ENCODE peak calls at places on chromosomes 7 and 10, in five cellular contexts. One of them, this sample, is unnamed.

GRCh38 chr7:106010866-106011265 is 47.8 kb downstream of the CDHR3 start:
- DNase-seq in choroid plexus epithelial cell: peak
- DNase-seq in SK-N-SH: no peak
- DNase-seq in AG09309: no peak
- DNase-seq in mammary epithelial cell: no peak
- DNase-seq in this sample: peak

GRCh38 chr10:3825244-3825643 is 40.2 kb upstream of the KLF6 start:
- DNase-seq in choroid plexus epithelial cell: peak
- DNase-seq in SK-N-SH: no peak
- DNase-seq in AG09309: no peak
- DNase-seq in mammary epithelial cell: peak
- DNase-seq in this sample: peak

GRCh38 chr7:4951903-4952636 is 6.9 kb downstream of the MMD2 start:
- DNase-seq in choroid plexus epithelial cell: peak
- DNase-seq in SK-N-SH: no peak
- DNase-seq in AG09309: no peak
- DNase-seq in mammary epithelial cell: peak
- DNase-seq in this sample: peak

GRCh38 chr7:133858311-133858710 is 268.8 kb upstream of the LRGUK start:
- DNase-seq in choroid plexus epithelial cell: no peak
- DNase-seq in SK-N-SH: no peak
- DNase-seq in AG09309: no peak
- DNase-seq in mammary epithelial cell: peak
- DNase-seq in this sample: no peak

GRCh38 chr7:29807179-29807841 is 1.0 kb downstream of the WIPF3 start:
- DNase-seq in choroid plexus epithelial cell: no peak
- DNase-seq in SK-N-SH: peak
- DNase-seq in AG09309: no peak
- DNase-seq in mammary epithelial cell: no peak
- DNase-seq in this sample: no peak

GRCh38 chr10:56035489-56035888 is 325.6 kb downstream of the ZWINT start:
- DNase-seq in choroid plexus epithelial cell: no peak
- DNase-seq in SK-N-SH: no peak
- DNase-seq in AG09309: no peak
- DNase-seq in mammary epithelial cell: peak
- DNase-seq in this sample: no peak

GRCh38 chr7:141053626-141054025 is 20.2 kb upstream of the TMEM178B start:
- DNase-seq in choroid plexus epithelial cell: no peak
- DNase-seq in SK-N-SH: no peak
- DNase-seq in AG09309: no peak
- DNase-seq in mammary epithelial cell: no peak
- DNase-seq in this sample: no peak

GRCh38 chr7:32293833-32294232 is 196.3 kb downstream of the LSM5 start:
- DNase-seq in choroid plexus epithelial cell: no peak
- DNase-seq in SK-N-SH: no peak
- DNase-seq in AG09309: no peak
- DNase-seq in mammary epithelial cell: no peak
- DNase-seq in this sample: no peak

GRCh38 chr7:126993626-126994213 is 259.0 kb downstream of the GRM8 start:
- DNase-seq in choroid plexus epithelial cell: no peak
- DNase-seq in SK-N-SH: no peak
- DNase-seq in AG09309: no peak
- DNase-seq in mammary epithelial cell: no peak
- DNase-seq in this sample: no peak

GRCh38 chr7:28231181-28231580 is 50.6 kb upstream of the JAZF1 start:
- DNase-seq in choroid plexus epithelial cell: no peak
- DNase-seq in SK-N-SH: no peak
- DNase-seq in AG09309: no peak
- DNase-seq in mammary epithelial cell: no peak
- DNase-seq in this sample: no peak

GRCh38 chr7:157087646-157088045 is 51.1 kb upstream of the UBE3C start:
- DNase-seq in choroid plexus epithelial cell: no peak
- DNase-seq in SK-N-SH: no peak
- DNase-seq in AG09309: no peak
- DNase-seq in mammary epithelial cell: no peak
- DNase-seq in this sample: no peak

DNA sequence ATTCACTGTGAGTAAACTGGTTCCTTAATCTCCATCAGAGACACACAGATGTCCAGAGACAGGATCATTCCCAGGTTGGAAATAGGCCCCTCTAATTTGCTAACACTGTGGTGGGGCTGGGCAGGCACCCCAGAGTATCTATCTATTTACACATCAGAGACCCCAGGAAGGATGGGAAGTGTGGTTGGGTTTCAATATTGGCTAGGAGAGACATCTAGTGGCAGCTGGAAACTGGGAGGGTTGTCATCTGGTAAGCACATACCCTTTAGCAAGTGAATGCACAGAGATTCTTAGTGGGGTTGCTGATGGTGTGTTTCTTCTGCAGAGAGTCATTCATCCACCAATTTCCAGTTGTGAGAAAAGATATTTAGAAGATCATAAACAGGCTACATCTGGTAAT is 36.0 kb upstream of the NRG3 start:
- DNase-seq in choroid plexus epithelial cell: peak
- DNase-seq in SK-N-SH: peak
- DNase-seq in AG09309: no peak
- DNase-seq in mammary epithelial cell: no peak
- DNase-seq in this sample: no peak
- TF ChIP-seq CTCF in choroid plexus epithelial cell: peak
- TF ChIP-seq CTCF in SK-N-SH: no peak
- TF ChIP-seq CTCF in AG09309: no peak
- TF ChIP-seq CTCF in mammary epithelial cell: no peak
- TF ChIP-seq CTCF in this sample: no peak

DNA sequence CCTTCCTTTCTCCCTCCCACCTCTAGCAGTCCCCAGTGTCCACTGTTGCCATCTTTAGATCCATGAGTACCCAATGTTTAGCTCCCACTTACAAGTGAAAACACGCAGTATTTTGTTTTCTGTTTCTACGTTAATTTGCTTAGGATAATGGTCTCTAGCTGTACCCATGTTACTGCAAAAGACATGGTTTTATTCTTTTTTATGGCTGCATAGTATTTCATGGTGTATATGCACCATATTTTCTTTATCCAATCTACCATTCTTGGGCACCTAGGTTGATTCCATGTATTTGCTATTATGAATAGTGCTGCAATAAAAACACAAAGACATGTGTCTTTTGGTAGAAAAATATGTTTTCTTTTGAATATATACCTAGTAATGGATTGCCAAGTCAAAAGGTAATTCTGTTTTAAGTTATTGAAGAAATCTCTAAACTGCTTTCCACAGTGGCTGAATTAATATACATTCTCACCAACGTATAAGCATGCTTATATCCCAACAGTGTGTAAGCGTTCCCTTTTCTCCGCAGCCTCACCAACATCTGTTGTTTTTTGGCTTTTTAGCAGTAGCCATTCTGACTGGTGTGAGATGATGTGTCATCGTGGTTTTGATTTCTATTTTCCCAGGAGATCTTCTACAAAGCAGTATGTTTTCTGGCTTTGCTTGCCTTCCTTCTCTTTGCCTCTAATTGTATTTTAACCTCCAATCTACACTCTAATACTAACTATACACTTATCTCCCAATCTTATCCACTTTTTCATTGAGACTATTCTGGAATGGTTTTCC is 179.5 kb upstream of the PHF14 start:
- DNase-seq in choroid plexus epithelial cell: no peak
- DNase-seq in SK-N-SH: no peak
- DNase-seq in AG09309: no peak
- DNase-seq in mammary epithelial cell: no peak
- DNase-seq in this sample: no peak
- H3K4me3 ChIP-seq in choroid plexus epithelial cell: no peak
- H3K4me3 ChIP-seq in SK-N-SH: no peak
- H3K4me3 ChIP-seq in AG09309: no peak
- H3K4me3 ChIP-seq in mammary epithelial cell: no peak
- H3K4me3 ChIP-seq in this sample: no peak

GRCh38 chr7:150404785-150405583 is 25.9 kb downstream of the ZNF775 start:
- DNase-seq in choroid plexus epithelial cell: peak
- DNase-seq in SK-N-SH: peak
- DNase-seq in AG09309: peak
- DNase-seq in mammary epithelial cell: peak
- DNase-seq in this sample: peak
- TF ChIP-seq CTCF in choroid plexus epithelial cell: no peak
- TF ChIP-seq CTCF in SK-N-SH: peak
- TF ChIP-seq CTCF in AG09309: no peak
- TF ChIP-seq CTCF in mammary epithelial cell: no peak
- TF ChIP-seq CTCF in this sample: no peak

GRCh38 chr10:13770760-13771493 is 184.2 kb downstream of the PRPF18 start:
- DNase-seq in choroid plexus epithelial cell: no peak
- DNase-seq in SK-N-SH: no peak
- DNase-seq in AG09309: no peak
- DNase-seq in mammary epithelial cell: no peak
- DNase-seq in this sample: no peak
- H3K4me3 ChIP-seq in choroid plexus epithelial cell: no peak
- H3K4me3 ChIP-seq in SK-N-SH: no peak
- H3K4me3 ChIP-seq in AG09309: no peak
- H3K4me3 ChIP-seq in mammary epithelial cell: no peak
- H3K4me3 ChIP-seq in this sample: no peak

GRCh38 chr7:158520825-158521224 is 66.8 kb downstream of the PTPRN2 start:
- DNase-seq in choroid plexus epithelial cell: peak
- DNase-seq in SK-N-SH: no peak
- DNase-seq in AG09309: no peak
- DNase-seq in mammary epithelial cell: no peak
- DNase-seq in this sample: no peak
- TF ChIP-seq CTCF in choroid plexus epithelial cell: no peak
- TF ChIP-seq CTCF in SK-N-SH: no peak
- TF ChIP-seq CTCF in AG09309: no peak
- TF ChIP-seq CTCF in mammary epithelial cell: no peak
- TF ChIP-seq CTCF in this sample: no peak

DNA sequence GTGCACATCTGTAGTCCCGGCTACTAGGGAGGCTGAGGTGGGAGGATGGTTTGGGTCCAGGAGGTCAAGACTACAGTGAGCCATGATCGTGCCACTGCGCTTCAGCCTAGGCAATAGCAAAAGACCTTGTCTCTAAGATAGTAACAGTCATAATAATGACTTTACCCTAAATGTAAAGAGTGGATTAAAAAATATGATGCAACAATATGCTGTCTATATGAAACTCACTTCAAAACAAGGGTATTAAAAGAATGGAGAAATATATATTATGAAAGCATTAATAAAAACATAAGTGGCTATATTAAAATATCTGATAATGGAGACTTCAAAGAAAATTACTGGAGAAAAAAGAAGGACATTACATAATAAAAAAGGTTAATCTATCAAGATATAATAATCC is 5.7 kb downstream of the GNA12 start:
- DNase-seq in choroid plexus epithelial cell: no peak
- DNase-seq in SK-N-SH: no peak
- DNase-seq in AG09309: no peak
- DNase-seq in mammary epithelial cell: no peak
- DNase-seq in this sample: no peak
- H3K4me3 ChIP-seq in choroid plexus epithelial cell: no peak
- H3K4me3 ChIP-seq in SK-N-SH: no peak
- H3K4me3 ChIP-seq in AG09309: no peak
- H3K4me3 ChIP-seq in mammary epithelial cell: no peak
- H3K4me3 ChIP-seq in this sample: no peak

DNA sequence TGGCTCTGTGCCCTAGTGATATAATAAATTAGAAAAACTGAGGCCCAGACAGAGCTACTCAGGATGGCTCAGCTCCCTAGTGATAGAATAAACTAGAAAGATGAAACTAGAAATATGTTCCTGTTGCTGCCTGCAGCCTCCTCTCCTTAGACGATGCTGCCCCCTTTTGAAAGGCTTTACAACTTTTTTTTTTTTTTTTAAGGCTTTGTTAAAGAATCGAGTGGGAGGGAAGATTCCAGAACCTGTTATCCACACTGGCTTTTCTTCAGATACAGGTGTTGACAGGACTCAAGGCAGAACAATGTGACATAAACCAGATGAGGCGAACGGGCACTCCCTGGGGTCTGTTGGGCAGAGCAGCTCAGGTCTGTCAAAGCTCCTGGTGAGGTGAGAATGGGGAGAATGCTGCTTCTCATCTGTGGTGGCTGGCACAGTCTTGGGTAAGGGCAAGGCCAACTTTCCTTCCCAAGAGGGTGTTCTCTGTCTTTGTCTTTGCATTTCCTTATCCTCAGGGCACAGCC is 175.1 kb downstream of the COBL start:
- DNase-seq in choroid plexus epithelial cell: peak
- DNase-seq in SK-N-SH: no peak
- DNase-seq in AG09309: no peak
- DNase-seq in mammary epithelial cell: peak
- DNase-seq in this sample: peak
- TF ChIP-seq CTCF in choroid plexus epithelial cell: peak
- TF ChIP-seq CTCF in SK-N-SH: peak
- TF ChIP-seq CTCF in AG09309: peak
- TF ChIP-seq CTCF in mammary epithelial cell: peak
- TF ChIP-seq CTCF in this sample: peak

DNA sequence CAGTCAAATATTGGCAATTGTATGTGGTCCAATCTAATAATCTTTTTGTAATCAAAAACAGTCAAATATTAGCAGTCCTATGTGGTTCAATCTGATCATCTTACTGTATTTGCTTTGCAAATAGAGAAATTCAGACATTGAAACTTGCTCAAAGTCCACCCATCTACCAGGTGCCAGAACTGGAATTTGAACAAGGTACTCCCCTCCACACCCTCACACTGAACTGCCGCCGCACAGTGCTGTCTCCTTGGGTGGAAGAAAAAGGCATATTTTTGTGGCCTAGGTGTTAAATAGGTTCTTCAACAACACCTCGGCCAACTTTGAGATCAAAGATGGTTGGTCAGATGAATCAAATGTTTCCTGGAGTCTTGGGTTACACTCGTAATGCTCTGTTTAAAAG is 544.2 kb upstream of the GALNT17 start:
- DNase-seq in choroid plexus epithelial cell: no peak
- DNase-seq in SK-N-SH: no peak
- DNase-seq in AG09309: no peak
- DNase-seq in mammary epithelial cell: no peak
- DNase-seq in this sample: no peak
- H3K4me3 ChIP-seq in choroid plexus epithelial cell: no peak
- H3K4me3 ChIP-seq in SK-N-SH: no peak
- H3K4me3 ChIP-seq in AG09309: no peak
- H3K4me3 ChIP-seq in mammary epithelial cell: no peak
- H3K4me3 ChIP-seq in this sample: no peak

DNA sequence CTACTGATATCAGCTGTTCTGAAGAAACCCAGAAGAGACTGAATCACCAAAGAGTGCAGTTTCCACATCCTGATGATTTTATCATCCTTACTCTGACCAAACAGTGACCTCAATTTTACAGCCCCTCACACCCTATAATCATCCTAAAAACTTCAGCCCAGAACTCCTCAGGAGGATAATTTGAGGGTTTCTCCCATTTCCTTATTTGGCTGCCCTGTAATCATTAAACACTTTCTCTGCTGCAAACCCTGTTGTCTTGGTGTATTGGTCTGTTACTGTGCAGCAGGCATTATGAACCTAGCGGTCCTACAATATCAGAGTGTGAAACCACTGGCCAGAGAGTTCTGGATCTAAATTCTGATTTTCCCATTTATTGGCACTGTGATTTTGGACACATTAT is 141.7 kb downstream of the PCLO start:
- DNase-seq in choroid plexus epithelial cell: no peak
- DNase-seq in SK-N-SH: no peak
- DNase-seq in AG09309: no peak
- DNase-seq in mammary epithelial cell: no peak
- DNase-seq in this sample: no peak
- TF ChIP-seq CTCF in choroid plexus epithelial cell: no peak
- TF ChIP-seq CTCF in SK-N-SH: no peak
- TF ChIP-seq CTCF in AG09309: no peak
- TF ChIP-seq CTCF in mammary epithelial cell: no peak
- TF ChIP-seq CTCF in this sample: no peak

GRCh38 chr10:44978570-44979280 is at the start of gene DEPP1:
- DNase-seq in choroid plexus epithelial cell: peak
- DNase-seq in SK-N-SH: peak
- DNase-seq in AG09309: peak
- DNase-seq in mammary epithelial cell: peak
- DNase-seq in this sample: peak
- H3K4me3 ChIP-seq in choroid plexus epithelial cell: peak
- H3K4me3 ChIP-seq in SK-N-SH: peak
- H3K4me3 ChIP-seq in AG09309: peak
- H3K4me3 ChIP-seq in mammary epithelial cell: peak
- H3K4me3 ChIP-seq in this sample: peak